ENCODE peak calls at places on chromosomes 11 and 22, in seven cellular contexts. J, P, D, Q, A, E and C are unnamed samples. For H3K4me1, the result is how much of the 10 kb centered on the place peaks cover.

GRCh38 chr11:122127020-122127419 is 11.0 kb upstream of the BLID start:
- DNase-seq in D (no peak), Q (no peak), P (no peak), J (no peak), E (no peak), A (no peak), C (no peak)

GRCh38 chr11:121464352-121464946 is 11.7 kb upstream of the SORL1-AS1 start:
- DNase-seq in J (no peak), Q (peak), A (peak), E (peak), P (peak), D (peak), C (no peak)

GRCh38 chr11:67248653-67249052 is 17.6 kb upstream of the GRK2 start:
- DNase-seq in Q (no peak), J (peak), E (no peak), P (no peak), D (no peak), A (no peak), C (peak)

GRCh38 chr22:37741312-37741795 is 44.5 kb downstream of the TRIOBP start:
- DNase-seq in Q (peak), J (peak), P (peak), D (peak), A (no peak), E (peak), C (peak)

GRCh38 chr11:41781441-41781840 is 322.0 kb upstream of the LRRC4C start:
- DNase-seq in Q (no peak), A (no peak), P (no peak), D (no peak), E (no peak), J (no peak), C (no peak)

GRCh38 chr11:130847517-130847916 is 68.8 kb downstream of the SNX19 start:
- DNase-seq in A (no peak), E (no peak), J (no peak), D (peak), P (no peak), Q (no peak), C (no peak)

GRCh38 chr11:119807841-119808240 is 78.8 kb upstream of the NECTIN1 start:
- DNase-seq in E (no peak), P (no peak), A (no peak), D (no peak), Q (no peak), J (no peak), C (no peak)

GRCh38 chr22:22067192-22067591 is 84.6 kb upstream of the TOP3B start:
- DNase-seq in D (no peak), J (no peak), P (no peak), Q (no peak), E (no peak), A (no peak), C (no peak)

GRCh38 chr11:17353228-17354021 is 1.8 kb downstream of the NCR3LG1 start:
- DNase-seq in J (peak), D (peak), A (peak), Q (peak), E (peak), P (peak), C (peak)

GRCh38 chr11:86696004-86696403 is 23.6 kb upstream of the ME3 start:
- DNase-seq in E (no peak), P (no peak), Q (no peak), J (no peak), D (no peak), A (no peak), C (no peak)

GRCh38 chr11:130471731-130472433 is 23.4 kb downstream of the ADAMTS15 start:
- DNase-seq in D (no peak), A (no peak), J (no peak), Q (peak), P (no peak), E (no peak), C (no peak)

GRCh38 chr11:8252388-8252787 is 11.3 kb downstream of the LMO1 start:
- DNase-seq in Q (no peak), E (peak), P (no peak), A (no peak), J (peak), D (no peak), C (peak)

GRCh38 chr11:69269388-69269787 is 24.6 kb upstream of the MYEOV start:
- DNase-seq in Q (no peak), P (no peak), D (no peak), J (no peak), E (no peak), A (no peak), C (no peak)

GRCh38 chr22:20663137-20663828 is 110.6 kb upstream of the SERPIND1 start:
- DNase-seq in A (no peak), Q (no peak), E (no peak), P (no peak), J (no peak), D (no peak), C (no peak)

GRCh38 chr22:19663286-19663815 is 51.0 kb upstream of the SEPTIN5 start:
- DNase-seq in J (peak), Q (peak), D (no peak), P (peak), E (no peak), A (no peak), C (no peak)

GRCh38 chr11:98365185-98365584 is 655.6 kb upstream of the CNTN5 start:
- DNase-seq in P (no peak), A (no peak), E (no peak), Q (no peak), D (no peak), J (no peak), C (no peak)

GRCh38 chr11:108551653-108552462 is 41.7 kb downstream of the EXPH5 start:
- DNase-seq in P (no peak), Q (no peak), D (no peak), A (no peak), E (no peak), J (no peak), C (no peak)

GRCh38 chr22:41286639-41287091 is 678 bp upstream of the RANGAP1 start:
- DNase-seq in D (no peak), E (no peak), P (no peak), A (no peak), J (no peak), Q (peak), C (no peak)

GRCh38 chr22:19876314-19876940 is 21.8 kb upstream of the GNB1L start:
- DNase-seq in A (no peak), P (peak), J (peak), E (peak), D (no peak), Q (peak), C (peak)

GRCh38 chr11:68412593-68413475 is 47.7 kb upstream of the PPP6R3 start:
- DNase-seq in E (no peak), A (no peak), D (no peak), J (peak), Q (no peak), P (peak), C (no peak)

GRCh38 chr11:78549624-78550409 is 24.8 kb downstream of the NARS2 start:
- DNase-seq in Q (no peak), P (no peak), E (no peak), J (no peak), A (no peak), D (no peak), C (no peak)

GRCh38 chr11:28536504-28537267 is 428.5 kb downstream of the METTL15 start:
- DNase-seq in J (no peak), Q (no peak), E (no peak), D (no peak), A (no peak), P (no peak), C (no peak)

GRCh38 chr11:30431127-30431814 is 108.4 kb downstream of the ARL14EP start:
- DNase-seq in E (no peak), Q (no peak), J (no peak), A (no peak), D (no peak), P (no peak), C (no peak)

GRCh38 chr22:42910221-42910942 is 53.3 kb upstream of the ARFGAP3 start:
- DNase-seq in D (no peak), J (peak), A (no peak), Q (no peak), E (no peak), P (no peak), C (no peak)

GRCh38 chr11:1875093-1875785 is 16.5 kb downstream of the PRR33 start:
- DNase-seq in E (peak), Q (peak), J (peak), P (peak), D (no peak), A (no peak), C (no peak)

GRCh38 chr11:60336767-60337391 is 9.8 kb downstream of the MS4A6E start:
- DNase-seq in P (no peak), J (no peak), E (no peak), Q (no peak), D (no peak), A (no peak), C (no peak)

GRCh38 chr11:18472587-18472986 is 16.9 kb downstream of the LDHAL6A start:
- DNase-seq in J (no peak), P (no peak), A (no peak), D (no peak), E (no peak), Q (no peak), C (no peak)

GRCh38 chr11:119377112-119377901 is 4.2 kb downstream of the USP2 start:
- DNase-seq in Q (no peak), E (no peak), A (no peak), J (no peak), D (no peak), P (no peak), C (peak)

GRCh38 chr11:75351541-75352416 is at the start of gene ARRB1:
- DNase-seq in E (peak), P (peak), D (peak), Q (peak), A (peak), J (peak), C (peak)

GRCh38 chr11:17148536-17148935 is 59.2 kb downstream of the PIK3C2A start:
- DNase-seq in E (no peak), D (no peak), J (no peak), A (no peak), Q (no peak), P (no peak), C (no peak)

GRCh38 chr22:44842417-44842816 is 90.0 kb downstream of the ARHGAP8 start:
- DNase-seq in A (no peak), D (no peak), Q (no peak), J (no peak), P (no peak), E (no peak), C (no peak)

GRCh38 chr11:20065040-20065805 is 95.1 kb downstream of the DBX1 start:
- DNase-seq in Q (no peak), P (no peak), E (no peak), J (no peak), D (no peak), A (no peak), C (no peak)
- H3K4me3 ChIP-seq in Q (no peak), P (no peak), E (no peak), J (no peak), D (no peak), A (no peak), C (no peak)

GRCh38 chr11:66230978-66231377 is 37.5 kb upstream of the RAB1B start:
- DNase-seq in J (no peak), E (no peak), A (no peak), P (no peak), Q (no peak), D (no peak), C (no peak)

GRCh38 chr11:66233301-66233700 is 35.1 kb upstream of the RAB1B start:
- DNase-seq in P (no peak), E (no peak), J (no peak), Q (no peak), A (no peak), D (no peak), C (no peak)

GRCh38 chr11:66235141-66235540 is 33.3 kb upstream of the RAB1B start:
- DNase-seq in Q (no peak), D (no peak), E (no peak), P (no peak), J (no peak), A (no peak), C (no peak)

GRCh38 chr11:66231561-66231960 is 36.9 kb upstream of the RAB1B start:
- DNase-seq in P (no peak), D (no peak), Q (no peak), E (no peak), A (no peak), J (no peak), C (no peak)

DNA sequence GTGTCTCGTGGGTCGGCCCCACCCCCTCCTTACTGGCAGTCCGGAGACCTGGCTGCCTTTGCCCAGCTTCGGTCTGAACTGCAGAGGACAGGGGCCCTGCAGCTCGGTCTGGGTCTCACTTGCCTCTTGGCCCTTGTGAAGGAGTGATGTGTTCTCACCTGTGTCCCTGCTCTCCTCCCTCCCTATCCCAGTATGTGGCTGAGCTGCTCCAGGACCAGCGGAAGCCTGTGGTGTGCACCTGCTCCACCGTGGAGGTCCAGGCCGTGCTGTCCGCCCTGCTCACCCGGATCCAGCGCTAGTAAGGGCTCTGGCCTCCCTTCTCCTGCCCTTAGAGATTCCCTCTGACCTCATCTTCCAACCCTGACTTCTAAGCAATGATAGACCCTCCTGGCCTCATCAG is 35.7 kb upstream of the RAB1B start:
- DNase-seq in D (no peak), P (no peak), J (no peak), E (no peak), A (no peak), Q (no peak), C (no peak)
- H3K27ac ChIP-seq in D (no peak), P (no peak), J (no peak), E (no peak), A (no peak), Q (no peak), C (no peak)

GRCh38 chr22:39175127-39176066 is 22.9 kb upstream of the CBX7 start:
- DNase-seq in Q (no peak), J (no peak), A (no peak), E (no peak), D (no peak), P (no peak), C (no peak)
- H3K4me1 ChIP-seq in Q (under half), J (half or more), A (half or more), E (under half), D (half or more), P (half or more), C (half or more)

DNA sequence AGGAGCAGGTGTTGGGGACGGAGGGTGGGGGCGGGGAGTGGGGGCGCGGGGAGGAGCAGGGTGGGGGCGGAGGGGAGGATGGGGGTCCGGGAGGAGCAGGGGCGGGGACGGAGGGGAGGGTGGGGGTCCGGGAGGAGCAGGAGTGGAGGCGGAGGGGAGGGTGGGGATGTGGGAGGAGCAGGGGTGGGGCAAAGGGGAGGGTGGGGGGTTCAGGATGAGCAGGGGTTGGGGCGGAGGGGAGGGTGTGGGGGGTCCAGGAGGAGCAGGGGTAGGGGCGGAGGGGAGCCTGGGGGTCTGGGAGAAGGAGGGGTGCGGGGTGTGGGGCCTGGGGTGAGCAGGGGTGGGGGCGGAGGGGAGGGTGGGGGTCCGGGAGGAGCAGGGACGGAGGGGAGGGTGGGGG is 17.1 kb downstream of the CRELD2 start:
- DNase-seq in E (no peak), D (no peak), Q (no peak), J (no peak), A (no peak), P (no peak), C (no peak)
- H3K4me3 ChIP-seq in E (peak), D (peak), Q (peak), J (peak), A (no peak), P (peak), C (peak)

DNA sequence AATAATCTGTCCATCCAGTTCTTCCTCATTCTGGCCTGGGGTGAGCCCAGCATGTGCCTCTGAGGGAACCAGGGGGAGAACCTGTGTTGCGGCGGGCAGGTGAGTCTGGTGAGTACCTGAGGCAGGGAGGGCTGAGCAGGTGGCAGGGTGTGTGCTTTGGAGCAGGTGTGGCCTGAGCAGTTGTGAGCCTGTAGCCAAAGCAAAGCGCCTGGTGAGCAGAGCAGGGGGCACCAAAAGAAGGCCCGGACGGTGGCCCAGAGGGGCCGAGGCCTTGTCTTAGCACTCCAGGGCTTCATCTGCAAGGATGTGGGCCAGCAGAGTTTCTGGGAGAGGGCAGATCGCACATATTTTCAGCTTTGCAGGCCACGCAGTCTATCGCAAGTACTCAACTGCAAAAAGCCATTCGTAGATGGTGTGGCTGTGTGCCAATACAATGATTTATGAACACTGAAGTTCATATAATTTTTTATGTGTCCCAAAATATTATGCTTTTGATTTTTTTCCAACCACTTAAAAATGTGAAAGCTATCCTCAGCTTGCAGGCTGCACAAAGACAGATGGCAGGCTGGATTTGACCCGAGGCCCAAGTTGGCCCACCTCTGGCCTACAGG is 8.7 kb downstream of the GLB1L2 start:
- DNase-seq in J (no peak), Q (no peak), A (no peak), P (no peak), E (peak), D (no peak), C (no peak)
- H3K27ac ChIP-seq in J (no peak), Q (no peak), A (no peak), P (no peak), E (no peak), D (no peak), C (no peak)

GRCh38 chr11:132471491-132471890 is 1060.8 kb downstream of the OPCML start:
- DNase-seq in J (no peak), P (no peak), A (no peak), D (no peak), E (no peak), Q (no peak), C (no peak)

GRCh38 chr11:132475046-132475445 is 1057.3 kb downstream of the OPCML start:
- DNase-seq in P (no peak), E (no peak), A (no peak), J (no peak), Q (no peak), D (no peak), C (no peak)

GRCh38 chr11:132466983-132467382 is 1065.3 kb downstream of the OPCML start:
- DNase-seq in A (no peak), P (no peak), Q (no peak), E (no peak), D (no peak), J (no peak), C (no peak)

DNA sequence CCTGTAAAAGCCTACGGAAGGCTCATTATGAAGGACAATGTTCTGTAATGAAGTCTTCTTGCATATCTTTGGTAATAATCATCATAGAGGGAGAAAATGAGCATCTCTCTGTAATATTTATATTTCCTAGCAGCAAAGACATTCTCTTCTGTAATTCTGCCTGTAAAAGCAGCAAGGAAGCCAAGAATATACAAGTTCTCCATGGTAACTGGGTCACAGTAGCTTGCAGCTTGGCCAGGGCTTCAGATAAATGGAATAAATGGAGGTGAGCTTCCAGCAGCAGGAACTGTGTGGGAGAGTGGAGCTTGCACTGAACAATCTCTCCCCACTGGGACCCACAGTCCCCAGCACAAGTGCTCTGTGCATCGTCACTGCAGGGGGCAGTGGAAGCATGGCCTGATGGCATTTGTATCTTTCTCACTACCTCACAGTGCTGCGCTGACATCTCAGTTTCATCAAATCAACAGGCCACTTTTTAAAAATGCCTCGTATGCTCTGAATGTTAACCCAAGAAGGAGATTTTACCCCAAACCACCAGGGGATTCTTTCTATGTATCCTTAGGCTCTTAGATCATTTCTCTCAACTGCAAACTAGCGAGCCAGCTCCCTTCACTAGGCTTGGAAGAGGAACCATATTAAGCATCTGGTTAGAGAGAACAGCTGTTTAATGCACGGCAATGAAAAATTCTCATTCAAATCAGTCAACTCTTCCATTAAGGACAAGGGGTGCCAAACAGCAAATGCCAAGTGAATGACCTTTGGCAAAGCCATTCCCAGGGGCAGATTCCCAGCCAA is 1059.7 kb downstream of the OPCML start:
- DNase-seq in Q (no peak), P (no peak), A (no peak), E (no peak), D (no peak), J (no peak), C (no peak)
- H3K4me1 ChIP-seq in Q (under half), P (under half), A (under half), E (under half), D (under half), J (under half), C (under half)

GRCh38 chr11:64007629-64008282 is 21.5 kb downstream of the OTUB1 start:
- DNase-seq in A (no peak), E (peak), D (peak), Q (peak), P (peak), J (peak), C (peak)

GRCh38 chr11:64008283-64008931 is 22.2 kb downstream of the OTUB1 start:
- DNase-seq in E (no peak), J (no peak), D (no peak), P (no peak), A (no peak), Q (no peak), C (no peak)

GRCh38 chr11:64006468-64006867 is 20.2 kb downstream of the OTUB1 start:
- DNase-seq in A (no peak), J (no peak), P (no peak), D (no peak), Q (no peak), E (no peak), C (no peak)

GRCh38 chr11:64005691-64006090 is 19.5 kb downstream of the OTUB1 start:
- DNase-seq in Q (no peak), J (no peak), A (no peak), D (no peak), P (no peak), E (no peak), C (no peak)

DNA sequence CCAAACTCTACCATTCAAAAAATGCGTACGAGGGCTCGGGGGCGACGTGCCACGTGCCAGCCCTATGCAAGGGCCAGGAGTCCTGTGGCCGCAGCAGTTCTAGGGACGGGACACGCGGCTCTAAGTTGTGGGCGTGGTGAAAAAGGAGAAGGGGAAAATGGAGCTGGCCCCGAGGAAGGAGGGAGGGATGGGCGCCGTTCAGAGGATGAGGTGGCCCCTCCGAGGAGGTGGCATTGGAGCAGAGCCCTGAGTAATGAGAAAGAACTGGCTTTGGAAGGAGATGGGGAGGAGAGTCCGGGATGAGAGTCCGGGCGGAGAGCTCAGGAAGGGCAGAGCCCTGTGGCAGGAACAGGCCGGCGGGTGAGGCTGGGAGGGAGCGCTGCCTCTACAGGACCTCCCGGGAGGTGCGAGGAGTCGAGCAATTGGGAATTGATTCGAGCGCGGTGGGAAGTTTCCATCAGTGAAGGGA is 21.0 kb downstream of the OTUB1 start:
- DNase-seq in P (no peak), Q (peak), J (peak), A (no peak), D (peak), E (no peak), C (no peak)
- H3K4me3 ChIP-seq in P (peak), Q (peak), J (peak), A (no peak), D (peak), E (peak), C (peak)